ENCODE peak calls at places on chromosomes 6 and 20, in five cellular contexts. One of them, this sample, is unnamed.

GRCh38 chr20:25274891-25275812 is 27.3 kb downstream of the PYGB start:
- DNase-seq in psoas muscle: peak; percentile 71
- DNase-seq in fibroblast of pulmonary artery: no peak
- DNase-seq in AG10803: no peak
- DNase-seq in mucosa of descending colon: peak; percentile 45
- DNase-seq in this sample: peak; percentile 15

GRCh38 chr20:62116558-62117361 is 5.5 kb upstream of the LSM14B start:
- DNase-seq in psoas muscle: no peak
- DNase-seq in fibroblast of pulmonary artery: no peak
- DNase-seq in AG10803: no peak
- DNase-seq in mucosa of descending colon: no peak
- DNase-seq in this sample: no peak

GRCh38 chr20:4406627-4407026 is 315.1 kb upstream of the PRND start:
- DNase-seq in psoas muscle: no peak
- DNase-seq in fibroblast of pulmonary artery: peak; percentile 62
- DNase-seq in AG10803: peak; percentile 74
- DNase-seq in mucosa of descending colon: no peak
- DNase-seq in this sample: no peak

GRCh38 chr6:27776504-27776903 is 135.7 kb downstream of the OR2B2 start:
- DNase-seq in psoas muscle: no peak
- DNase-seq in fibroblast of pulmonary artery: no peak
- DNase-seq in AG10803: no peak
- DNase-seq in mucosa of descending colon: no peak
- DNase-seq in this sample: no peak

GRCh38 chr6:16697437-16698162 is 63.7 kb downstream of the ATXN1 start:
- DNase-seq in psoas muscle: no peak
- DNase-seq in fibroblast of pulmonary artery: no peak
- DNase-seq in AG10803: peak; percentile 39
- DNase-seq in mucosa of descending colon: no peak
- DNase-seq in this sample: no peak

GRCh38 chr20:25283221-25283951 is 35.5 kb downstream of the PYGB start:
- DNase-seq in psoas muscle: peak; percentile 43
- DNase-seq in fibroblast of pulmonary artery: no peak
- DNase-seq in AG10803: no peak
- DNase-seq in mucosa of descending colon: peak; percentile 43
- DNase-seq in this sample: peak; percentile 53

GRCh38 chr6:144820270-144820669 is 535.1 kb downstream of the UTRN start:
- DNase-seq in psoas muscle: no peak
- DNase-seq in fibroblast of pulmonary artery: no peak
- DNase-seq in AG10803: peak; percentile 38
- DNase-seq in mucosa of descending colon: no peak
- DNase-seq in this sample: no peak

GRCh38 chr20:17635846-17636245 is 46.2 kb downstream of the RRBP1 start:
- DNase-seq in psoas muscle: no peak
- DNase-seq in fibroblast of pulmonary artery: no peak
- DNase-seq in AG10803: no peak
- DNase-seq in mucosa of descending colon: no peak
- DNase-seq in this sample: no peak

GRCh38 chr6:33583591-33584155 is 3.6 kb upstream of the BAK1 start:
- DNase-seq in psoas muscle: no peak
- DNase-seq in fibroblast of pulmonary artery: no peak
- DNase-seq in AG10803: no peak
- DNase-seq in mucosa of descending colon: no peak
- DNase-seq in this sample: no peak

GRCh38 chr20:64149141-64149540 is 15.1 kb upstream of the MYT1 start:
- DNase-seq in psoas muscle: no peak
- DNase-seq in fibroblast of pulmonary artery: no peak
- DNase-seq in AG10803: no peak
- DNase-seq in mucosa of descending colon: no peak
- DNase-seq in this sample: no peak

GRCh38 chr6:89749918-89750317 is 69.7 kb downstream of the MDN1 start:
- DNase-seq in psoas muscle: no peak
- DNase-seq in fibroblast of pulmonary artery: no peak
- DNase-seq in AG10803: peak; percentile 35
- DNase-seq in mucosa of descending colon: no peak
- DNase-seq in this sample: no peak

GRCh38 chr20:62590301-62591121 is 51.8 kb upstream of the SLCO4A1 start:
- DNase-seq in psoas muscle: peak; percentile 73
- DNase-seq in fibroblast of pulmonary artery: peak; percentile 69
- DNase-seq in AG10803: peak; percentile 75
- DNase-seq in mucosa of descending colon: no peak
- DNase-seq in this sample: peak; percentile 41

GRCh38 chr20:5557123-5557522 is 193.1 kb upstream of the SHLD1 start:
- DNase-seq in psoas muscle: peak; percentile 64
- DNase-seq in fibroblast of pulmonary artery: peak; percentile 68
- DNase-seq in AG10803: peak; percentile 34
- DNase-seq in mucosa of descending colon: no peak
- DNase-seq in this sample: peak; percentile 27

GRCh38 chr6:152746172-152746553 is 4.4 kb upstream of the VIP start:
- DNase-seq in psoas muscle: no peak
- DNase-seq in fibroblast of pulmonary artery: peak; percentile 63
- DNase-seq in AG10803: peak; percentile 76
- DNase-seq in mucosa of descending colon: no peak
- DNase-seq in this sample: no peak

GRCh38 chr20:59743767-59744485 is 139.6 kb downstream of the PHACTR3 start:
- DNase-seq in psoas muscle: no peak
- DNase-seq in fibroblast of pulmonary artery: no peak
- DNase-seq in AG10803: peak; percentile 22
- DNase-seq in mucosa of descending colon: no peak
- DNase-seq in this sample: no peak

GRCh38 chr6:1635305-1636010 is 25.7 kb downstream of the FOXC1 start:
- DNase-seq in psoas muscle: no peak
- DNase-seq in fibroblast of pulmonary artery: no peak
- DNase-seq in AG10803: no peak
- DNase-seq in mucosa of descending colon: no peak
- DNase-seq in this sample: peak; percentile 61

GRCh38 chr6:37047421-37047931 is 42.0 kb downstream of the FGD2 start:
- DNase-seq in psoas muscle: no peak
- DNase-seq in fibroblast of pulmonary artery: no peak
- DNase-seq in AG10803: no peak
- DNase-seq in mucosa of descending colon: no peak
- DNase-seq in this sample: no peak

GRCh38 chr20:32820698-32821378 is 1.1 kb downstream of the MAPRE1 start:
- DNase-seq in psoas muscle: no peak
- DNase-seq in fibroblast of pulmonary artery: no peak
- DNase-seq in AG10803: peak; percentile 11
- DNase-seq in mucosa of descending colon: no peak
- DNase-seq in this sample: no peak

GRCh38 chr20:32820000-32820697 is 395 bp downstream of the MAPRE1 start:
- DNase-seq in psoas muscle: peak; percentile 89
- DNase-seq in fibroblast of pulmonary artery: peak; percentile 56
- DNase-seq in AG10803: peak; percentile 58
- DNase-seq in mucosa of descending colon: peak; percentile 90
- DNase-seq in this sample: peak; percentile 46

GRCh38 chr20:32823737-32824588 is 4.2 kb downstream of the MAPRE1 start:
- DNase-seq in psoas muscle: no peak
- DNase-seq in fibroblast of pulmonary artery: peak; percentile 29
- DNase-seq in AG10803: peak; percentile 67
- DNase-seq in mucosa of descending colon: no peak
- DNase-seq in this sample: no peak

GRCh38 chr20:32823078-32823477 is 3.3 kb downstream of the MAPRE1 start:
- DNase-seq in psoas muscle: no peak
- DNase-seq in fibroblast of pulmonary artery: peak; percentile 78
- DNase-seq in AG10803: peak; percentile 87
- DNase-seq in mucosa of descending colon: no peak
- DNase-seq in this sample: peak; percentile 48

GRCh38 chr20:32822189-32822588 is 2.4 kb downstream of the MAPRE1 start:
- DNase-seq in psoas muscle: no peak
- DNase-seq in fibroblast of pulmonary artery: no peak
- DNase-seq in AG10803: no peak
- DNase-seq in mucosa of descending colon: no peak
- DNase-seq in this sample: no peak
- H3K4me3 ChIP-seq in psoas muscle: no peak overlapping the region
- H3K4me3 ChIP-seq in fibroblast of pulmonary artery: no peak overlapping the region
- H3K4me3 ChIP-seq in AG10803: no peak overlapping the region
- H3K4me3 ChIP-seq in mucosa of descending colon: no peak overlapping the region
- H3K4me3 ChIP-seq in this sample: no peak overlapping the region

GRCh38 chr6:10558575-10558974 is 37.4 kb downstream of the GCNT2 start:
- DNase-seq in psoas muscle: no peak
- DNase-seq in fibroblast of pulmonary artery: no peak
- DNase-seq in AG10803: no peak
- DNase-seq in mucosa of descending colon: no peak
- DNase-seq in this sample: no peak
- TF ChIP-seq CTCF in psoas muscle: no peak
- TF ChIP-seq CTCF in fibroblast of pulmonary artery: no peak
- TF ChIP-seq CTCF in AG10803: no peak
- TF ChIP-seq CTCF in mucosa of descending colon: no peak
- TF ChIP-seq CTCF in this sample: no peak

GRCh38 chr20:57795347-57795697 is 85.5 kb upstream of the PMEPA1 start:
- DNase-seq in psoas muscle: peak; percentile 16
- DNase-seq in fibroblast of pulmonary artery: peak; percentile 3
- DNase-seq in AG10803: peak; percentile 24
- DNase-seq in mucosa of descending colon: no peak
- DNase-seq in this sample: no peak
- H3K4me3 ChIP-seq in psoas muscle: no peak overlapping the region
- H3K4me3 ChIP-seq in fibroblast of pulmonary artery: no peak overlapping the region
- H3K4me3 ChIP-seq in AG10803: no peak overlapping the region
- H3K4me3 ChIP-seq in mucosa of descending colon: no peak overlapping the region
- H3K4me3 ChIP-seq in this sample: no peak overlapping the region

GRCh38 chr6:56841372-56841749 is 113.5 kb upstream of the BEND6 start:
- DNase-seq in psoas muscle: no peak
- DNase-seq in fibroblast of pulmonary artery: no peak
- DNase-seq in AG10803: no peak
- DNase-seq in mucosa of descending colon: no peak
- DNase-seq in this sample: no peak
- TF ChIP-seq CTCF in psoas muscle: no peak
- TF ChIP-seq CTCF in fibroblast of pulmonary artery: no peak
- TF ChIP-seq CTCF in AG10803: no peak
- TF ChIP-seq CTCF in mucosa of descending colon: no peak
- TF ChIP-seq CTCF in this sample: no peak

DNA sequence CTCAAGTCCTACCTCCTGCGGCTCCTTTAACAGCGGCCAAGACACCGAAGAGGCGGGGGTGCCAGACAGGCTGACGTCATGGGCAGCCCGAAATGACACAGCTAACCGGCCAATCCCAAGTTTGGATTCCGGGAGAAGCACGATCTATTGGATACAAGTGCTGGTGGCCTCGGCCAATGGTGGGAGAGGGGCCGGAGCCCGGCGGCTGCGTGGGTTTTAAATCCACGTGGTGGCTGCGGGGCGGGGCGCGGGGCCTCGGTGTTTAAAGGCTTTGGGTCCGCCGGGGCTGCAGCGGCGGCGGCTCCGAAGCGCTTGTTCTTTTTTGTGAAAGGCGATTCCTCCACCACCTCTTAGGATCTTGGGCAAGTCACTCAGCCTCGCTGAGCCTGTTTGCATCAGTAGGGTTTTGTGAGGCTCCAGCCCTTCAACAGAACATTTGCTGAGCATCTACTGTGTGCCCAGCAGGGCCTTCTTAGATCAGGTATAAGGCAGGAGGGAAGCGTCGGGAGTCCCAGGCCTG is 8.7 kb upstream of the PMEPA1 start:
- DNase-seq in psoas muscle: peak; percentile 97
- DNase-seq in fibroblast of pulmonary artery: peak; percentile 97
- DNase-seq in AG10803: peak; percentile 95
- DNase-seq in mucosa of descending colon: peak; percentile 95
- DNase-seq in this sample: peak; percentile 98
- H3K4me3 ChIP-seq in psoas muscle: peak overlapping the region; percentile 48
- H3K4me3 ChIP-seq in fibroblast of pulmonary artery: peak overlapping the region; percentile 31
- H3K4me3 ChIP-seq in AG10803: peak overlapping the region; percentile 52
- H3K4me3 ChIP-seq in mucosa of descending colon: no peak overlapping the region
- H3K4me3 ChIP-seq in this sample: peak overlapping the region; percentile 19

DNA sequence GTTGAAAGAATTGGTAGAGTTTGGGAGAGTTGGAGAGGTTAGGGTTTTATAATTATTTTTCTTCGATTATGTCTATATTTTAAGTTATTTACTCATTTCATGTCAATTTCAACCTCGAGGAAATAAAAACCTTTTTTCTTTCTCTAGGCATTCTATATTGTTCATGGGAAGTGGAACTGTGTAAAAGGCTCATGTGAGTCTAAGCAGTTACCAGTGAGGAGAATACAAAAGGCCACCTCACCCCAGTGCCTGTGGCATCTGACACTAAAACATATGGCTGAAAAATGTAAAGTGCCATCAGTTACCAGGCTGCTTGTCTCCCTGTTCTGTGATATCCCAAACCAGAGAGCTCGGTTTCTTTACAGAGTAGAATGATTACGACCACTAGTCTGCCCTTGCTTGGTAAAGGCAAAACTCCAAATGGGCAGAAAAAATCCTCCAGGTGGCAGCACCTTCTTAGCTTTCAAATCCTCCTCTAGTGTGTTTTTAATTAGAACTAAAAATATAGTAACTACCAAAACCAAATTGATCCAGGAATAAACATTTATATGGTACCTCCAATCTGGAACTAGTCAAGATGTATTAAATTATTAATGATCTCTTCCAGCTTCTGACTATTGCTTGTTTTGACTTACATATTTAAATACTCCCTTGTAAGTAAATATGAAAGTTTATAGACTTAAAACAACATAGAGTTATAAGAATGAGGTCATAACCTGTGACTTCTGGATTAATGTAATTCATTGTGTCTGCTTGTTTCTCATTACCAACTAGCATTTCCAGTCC is 122.6 kb upstream of the MCHR2 start:
- DNase-seq in psoas muscle: no peak
- DNase-seq in fibroblast of pulmonary artery: peak; percentile 84
- DNase-seq in AG10803: peak; percentile 81
- DNase-seq in mucosa of descending colon: no peak
- DNase-seq in this sample: no peak
- TF ChIP-seq CTCF in psoas muscle: peak; percentile 77
- TF ChIP-seq CTCF in fibroblast of pulmonary artery: peak; percentile 81
- TF ChIP-seq CTCF in AG10803: peak; percentile 86
- TF ChIP-seq CTCF in mucosa of descending colon: no peak
- TF ChIP-seq CTCF in this sample: peak; percentile 67

GRCh38 chr20:34705383-34706021 is 1.4 kb downstream of the TP53INP2 start:
- DNase-seq in psoas muscle: no peak
- DNase-seq in fibroblast of pulmonary artery: peak; percentile 23
- DNase-seq in AG10803: peak; percentile 23
- DNase-seq in mucosa of descending colon: peak; percentile 73
- DNase-seq in this sample: peak; percentile 68
- H3K4me3 ChIP-seq in psoas muscle: peak overlapping the region; percentile 81
- H3K4me3 ChIP-seq in fibroblast of pulmonary artery: peak overlapping the region; percentile 74
- H3K4me3 ChIP-seq in AG10803: peak overlapping the region; percentile 87
- H3K4me3 ChIP-seq in mucosa of descending colon: no peak overlapping the region
- H3K4me3 ChIP-seq in this sample: peak overlapping the region; percentile 84

DNA sequence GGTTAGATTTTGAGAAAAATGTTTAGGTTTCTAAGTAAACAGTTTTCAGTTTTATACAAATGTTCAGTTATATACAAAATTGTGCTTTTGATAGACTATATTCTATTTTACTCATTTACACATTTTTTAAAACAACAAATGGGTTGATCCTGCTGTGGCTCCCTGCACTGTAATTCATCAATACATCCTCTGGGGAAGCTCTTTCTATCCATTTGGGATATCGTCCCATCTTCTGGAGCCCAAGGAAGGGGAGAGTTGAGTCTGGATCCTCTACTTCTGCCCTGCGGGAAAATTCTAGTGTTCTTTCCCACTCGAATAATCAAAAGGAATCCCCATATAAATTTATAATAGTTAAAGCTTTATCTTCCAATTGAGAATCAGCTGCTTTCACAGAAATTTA is 75.0 kb downstream of the SYCP2L start:
- DNase-seq in psoas muscle: no peak
- DNase-seq in fibroblast of pulmonary artery: no peak
- DNase-seq in AG10803: no peak
- DNase-seq in mucosa of descending colon: no peak
- DNase-seq in this sample: no peak
- TF ChIP-seq CTCF in psoas muscle: no peak
- TF ChIP-seq CTCF in fibroblast of pulmonary artery: no peak
- TF ChIP-seq CTCF in AG10803: no peak
- TF ChIP-seq CTCF in mucosa of descending colon: no peak
- TF ChIP-seq CTCF in this sample: no peak

This sample was measured in tibial artery.